ENCODE peak calls at places on chromosome 3, in five cellular contexts. L, I, B, Y and U are unnamed samples.

GRCh38 chr3:124620600-124621063 is 109.6 kb upstream of the UMPS start:
- DNase-seq in Y (no peak), I (no peak), L (peak), B (no peak), U (no peak)

GRCh38 chr3:195095704-195096036 is 175.3 kb downstream of the XXYLT1 start:
- DNase-seq in L (no peak), Y (peak), I (no peak), B (peak), U (no peak)

GRCh38 chr3:20480771-20481170 is 294.8 kb upstream of the SGO1 start:
- DNase-seq in B (no peak), Y (no peak), I (no peak), L (peak), U (no peak)

GRCh38 chr3:160851629-160852210 is 95.7 kb downstream of the PPM1L start:
- DNase-seq in Y (no peak), I (no peak), L (no peak), B (no peak), U (no peak)

GRCh38 chr3:160003520-160004128 is 15.0 kb downstream of the IL12A start:
- DNase-seq in I (peak), B (peak), Y (no peak), L (peak), U (peak)

GRCh38 chr3:15903164-15903563 is 105.4 kb upstream of the ANKRD28 start:
- DNase-seq in B (no peak), L (no peak), I (no peak), Y (no peak), U (peak)

GRCh38 chr3:113654310-113654709 is 42.1 kb downstream of the USF3 start:
- DNase-seq in I (no peak), B (no peak), L (no peak), Y (no peak), U (no peak)

GRCh38 chr3:23611737-23612295 is 193.9 kb upstream of the UBE2E1 start:
- DNase-seq in I (peak), B (no peak), L (no peak), Y (no peak), U (peak)